ENCODE peak calls at places on chromosome 19, in four cellular contexts. X is fibroblast of pulmonary artery; V is CD4-positive, alpha-beta T cell; K is GM20000. J is an unnamed sample.

GRCh38 chr19:10305139-10305806 is 4.3 kb downstream of the ZGLP1 start:
- DNase-seq in X (no peak), V (no peak), K (no peak), J (no peak)

GRCh38 chr19:12733369-12733896 is 1.1 kb downstream of the TRIR start:
- DNase-seq in X (peak), K (peak), V (no peak), J (peak)

GRCh38 chr19:1189419-1189818 is 15.4 kb upstream of the SBNO2 start:
- DNase-seq in V (no peak), X (no peak), K (no peak), J (no peak)

GRCh38 chr19:5337886-5338595 is 2.6 kb downstream of the PTPRS start:
- DNase-seq in K (no peak), X (no peak), V (no peak), J (no peak)

GRCh38 chr19:48751835-48752510 is 468 bp downstream of the FUT1 start:
- DNase-seq in V (no peak), K (no peak), X (no peak), J (no peak)

GRCh38 chr19:33778089-33778791 is 18.4 kb upstream of the KCTD15 start:
- DNase-seq in K (peak), V (peak), X (peak), J (peak)

GRCh38 chr19:17721821-17722220 is 2.5 kb downstream of the MAP1S start:
- DNase-seq in V (no peak), X (peak), K (no peak), J (no peak)

GRCh38 chr19:50413531-50413930 is 5.2 kb upstream of the SPIB start:
- DNase-seq in K (no peak), X (no peak), V (no peak), J (no peak)

GRCh38 chr19:35224681-35225604 is 3.6 kb downstream of the FAM187B start:
- DNase-seq in X (no peak), K (no peak), V (no peak), J (no peak)

GRCh38 chr19:8069116-8069973 is 16.8 kb downstream of the CCL25 start:
- DNase-seq in X (no peak), V (no peak), K (no peak), J (no peak)

GRCh38 chr19:33667141-33667540 is 45.4 kb downstream of the CHST8 start:
- DNase-seq in X (no peak), V (no peak), K (no peak), J (no peak)

GRCh38 chr19:5680083-5680436 is 256 bp downstream of the MICOS13 start:
- DNase-seq in V (no peak), K (no peak), X (peak), J (no peak)

GRCh38 chr19:38670921-38671398 is 23.5 kb downstream of the ACTN4 start:
- DNase-seq in V (no peak), X (no peak), K (no peak), J (no peak)

GRCh38 chr19:45231891-45232290 is 13.3 kb downstream of the EXOC3L2 start:
- DNase-seq in X (no peak), K (no peak), V (no peak), J (no peak)

GRCh38 chr19:3849092-3849491 is 19.7 kb downstream of the ZFR2 start:
- DNase-seq in V (peak), K (no peak), X (peak), J (no peak)

GRCh38 chr19:52739576-52739975 is 4.7 kb upstream of the ZNF611 start:
- DNase-seq in K (no peak), X (no peak), V (no peak), J (no peak)

GRCh38 chr19:52734340-52734892 is 428 bp downstream of the ZNF611 start:
- DNase-seq in V (no peak), X (peak), K (peak), J (peak)

GRCh38 chr19:52735734-52736133 is 890 bp upstream of the ZNF611 start:
- DNase-seq in V (no peak), K (no peak), X (peak), J (no peak)

GRCh38 chr19:52734893-52735661 is at the start of gene ZNF611:
- DNase-seq in K (peak), V (peak), X (peak), J (peak)
- TF ChIP-seq CTCF in K (no peak), V (peak), X (peak), J (peak)

GRCh38 chr19:14577264-14577663 is 5.4 kb upstream of the NDUFB7 start:
- DNase-seq in X (no peak), V (no peak), K (no peak), J (no peak)
- TF ChIP-seq CTCF in X (no peak), V (no peak), K (no peak), J (no peak)

DNA sequence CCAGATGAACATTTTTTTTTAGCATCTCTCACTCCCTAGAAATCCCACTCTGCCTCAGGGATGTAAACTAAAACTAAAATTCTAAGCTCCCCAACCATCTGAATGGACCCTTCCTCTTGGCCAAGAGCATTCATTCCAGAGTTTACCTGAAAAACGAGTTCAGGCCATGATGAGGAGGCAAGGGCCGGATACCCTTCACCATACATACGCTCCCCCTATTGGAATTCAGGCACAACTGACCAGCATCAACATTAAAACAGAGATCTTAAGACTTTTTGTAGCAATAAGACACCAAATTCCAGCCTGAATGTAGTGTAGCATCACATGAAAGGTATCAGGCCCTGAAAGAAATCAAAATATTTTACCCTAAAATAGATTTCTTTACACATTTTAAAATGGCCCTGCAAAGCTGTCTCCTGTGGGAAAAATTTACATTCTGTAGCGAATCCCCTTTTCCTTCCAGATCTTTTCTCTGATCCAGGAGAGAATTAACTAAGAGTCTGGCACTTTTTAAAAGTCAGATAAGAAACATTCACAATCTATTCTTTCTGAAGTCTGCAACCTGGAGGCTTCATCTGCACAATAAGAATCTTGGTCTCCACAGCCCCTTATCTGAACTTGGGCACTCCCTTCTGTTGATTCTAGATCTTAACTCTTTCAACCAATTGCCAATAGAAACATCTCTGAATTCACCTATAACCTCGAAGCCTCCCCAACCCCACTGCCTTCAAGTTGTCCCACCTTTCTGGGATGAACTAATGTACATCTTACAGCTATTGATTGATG is 888.5 kb downstream of the UQCRFS1 start:
- DNase-seq in K (no peak), V (no peak), X (no peak), J (no peak)
- TF ChIP-seq CTCF in K (no peak), V (no peak), X (peak), J (no peak)

DNA sequence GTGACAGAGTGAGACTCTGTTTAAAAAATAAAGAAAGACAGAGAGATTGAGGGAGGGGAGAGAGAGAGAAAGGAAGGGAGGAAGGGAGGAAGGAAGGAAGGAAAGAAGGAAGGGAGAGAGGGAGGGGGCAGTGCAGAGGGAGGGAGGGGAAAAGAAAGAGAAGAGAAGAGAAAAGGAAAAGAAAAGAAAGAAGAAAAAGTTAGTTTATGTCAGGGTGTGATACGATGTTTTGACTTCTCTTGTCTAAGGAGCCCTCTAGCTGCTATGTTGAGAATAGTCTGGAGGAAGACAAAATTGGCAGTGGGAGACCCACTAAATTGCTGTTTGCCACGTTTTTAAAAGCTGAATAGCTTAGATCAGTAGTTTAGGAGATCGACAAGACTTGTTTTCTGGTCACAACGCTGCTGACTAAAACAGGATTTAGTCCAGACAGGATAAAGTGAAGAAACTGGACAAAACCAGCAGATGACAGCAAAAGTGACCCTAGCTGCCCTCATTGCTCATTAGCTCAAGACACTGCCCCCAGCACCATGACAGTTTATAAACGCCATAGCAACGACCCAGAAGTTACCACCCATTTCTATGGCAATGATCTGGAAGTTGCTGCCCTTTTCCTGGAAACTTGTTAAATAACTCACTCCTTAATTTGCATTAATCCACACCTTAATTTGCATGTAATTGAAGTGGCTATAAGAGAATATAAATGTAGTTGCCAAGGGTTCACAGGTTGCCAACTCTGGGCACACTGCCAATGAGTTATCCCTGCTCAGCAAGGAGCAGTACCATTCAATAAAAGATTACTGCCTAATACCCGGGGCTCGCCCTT is 11.1 kb downstream of the TEX101 start:
- DNase-seq in V (no peak), K (no peak), X (peak), J (no peak)
- TF ChIP-seq CTCF in V (peak), K (peak), X (peak), J (peak)

DNA sequence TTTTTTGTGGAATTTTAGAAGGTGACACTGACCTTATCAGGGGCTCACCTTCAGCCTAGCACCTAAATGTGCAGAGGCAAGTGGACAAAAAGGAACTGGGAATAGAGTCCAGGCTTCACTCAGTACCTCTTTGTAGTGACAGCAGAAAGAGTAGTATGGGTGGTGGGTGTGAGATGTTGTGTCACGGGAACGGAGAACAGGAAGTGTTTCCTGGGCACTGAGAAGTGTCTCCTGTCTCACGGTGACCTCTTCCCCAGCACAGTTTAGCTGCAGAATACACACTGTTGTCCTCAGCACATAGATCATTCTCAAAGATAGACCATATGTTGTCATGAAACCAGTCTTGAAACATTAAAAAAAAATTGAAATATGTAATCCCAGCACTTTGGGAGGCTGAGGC is 17.5 kb upstream of the LGALS14 start:
- DNase-seq in K (no peak), V (no peak), X (no peak), J (no peak)
- TF ChIP-seq CTCF in K (no peak), V (no peak), X (no peak), J (no peak)